ENCODE peak calls at places on chromosome 3, in nine cellular contexts. One of them, this sample, is unnamed.

GRCh38 chr3:183265157-183265642 is 12.1 kb downstream of the B3GNT5 start:
- DNase-seq in tibial nerve: no peak
- DNase-seq in transverse colon: no peak
- DNase-seq in lower leg skin: no peak
- DNase-seq in body of pancreas: peak; percentile 27
- DNase-seq in K562: no peak
- DNase-seq in breast epithelium: no peak
- DNase-seq in ovary: no peak
- DNase-seq in stomach: no peak
- DNase-seq in this sample: no peak

GRCh38 chr3:41346698-41347097 is 147.4 kb downstream of the CTNNB1 start:
- DNase-seq in lower leg skin: no peak
- DNase-seq in stomach: no peak
- DNase-seq in ovary: no peak
- DNase-seq in breast epithelium: no peak
- DNase-seq in body of pancreas: no peak
- DNase-seq in transverse colon: no peak
- DNase-seq in tibial nerve: no peak
- DNase-seq in K562: no peak
- DNase-seq in this sample: no peak

GRCh38 chr3:142507241-142507640 is 59.4 kb upstream of the XRN1 start:
- DNase-seq in transverse colon: no peak
- DNase-seq in breast epithelium: no peak
- DNase-seq in stomach: no peak
- DNase-seq in body of pancreas: no peak
- DNase-seq in lower leg skin: no peak
- DNase-seq in tibial nerve: no peak
- DNase-seq in ovary: no peak
- DNase-seq in K562: no peak
- DNase-seq in this sample: no peak

GRCh38 chr3:55547086-55547666 is 60.1 kb upstream of the WNT5A start:
- DNase-seq in stomach: no peak
- DNase-seq in K562: no peak
- DNase-seq in lower leg skin: no peak
- DNase-seq in tibial nerve: no peak
- DNase-seq in breast epithelium: no peak
- DNase-seq in ovary: no peak
- DNase-seq in body of pancreas: no peak
- DNase-seq in transverse colon: no peak
- DNase-seq in this sample: no peak

GRCh38 chr3:71956716-71957115 is 171.8 kb upstream of the PROK2 start:
- DNase-seq in stomach: no peak
- DNase-seq in tibial nerve: no peak
- DNase-seq in ovary: no peak
- DNase-seq in breast epithelium: no peak
- DNase-seq in lower leg skin: no peak
- DNase-seq in K562: peak; percentile 9
- DNase-seq in transverse colon: no peak
- DNase-seq in body of pancreas: no peak
- DNase-seq in this sample: no peak

GRCh38 chr3:159169828-159170227 is 368.0 kb downstream of the MFSD1 start:
- DNase-seq in ovary: no peak
- DNase-seq in stomach: no peak
- DNase-seq in K562: no peak
- DNase-seq in transverse colon: no peak
- DNase-seq in lower leg skin: no peak
- DNase-seq in breast epithelium: no peak
- DNase-seq in tibial nerve: no peak
- DNase-seq in body of pancreas: no peak
- DNase-seq in this sample: no peak

GRCh38 chr3:126390751-126391150 is 4.0 kb upstream of the CFAP100 start:
- DNase-seq in transverse colon: no peak
- DNase-seq in ovary: no peak
- DNase-seq in stomach: peak; percentile 24
- DNase-seq in tibial nerve: no peak
- DNase-seq in lower leg skin: no peak
- DNase-seq in breast epithelium: no peak
- DNase-seq in body of pancreas: no peak
- DNase-seq in K562: no peak
- DNase-seq in this sample: no peak

GRCh38 chr3:9732080-9732752 is 681 bp downstream of the BRPF1 start:
- DNase-seq in K562: peak; percentile 39
- DNase-seq in stomach: peak; percentile 29
- DNase-seq in tibial nerve: no peak
- DNase-seq in transverse colon: peak; percentile 26
- DNase-seq in breast epithelium: no peak
- DNase-seq in ovary: no peak
- DNase-seq in lower leg skin: no peak
- DNase-seq in body of pancreas: no peak
- DNase-seq in this sample: peak; percentile 72

GRCh38 chr3:126435456-126436315 is 40.0 kb downstream of the ZXDC start:
- DNase-seq in transverse colon: no peak
- DNase-seq in tibial nerve: no peak
- DNase-seq in K562: no peak
- DNase-seq in stomach: peak; percentile 16
- DNase-seq in lower leg skin: no peak
- DNase-seq in body of pancreas: no peak
- DNase-seq in ovary: no peak
- DNase-seq in breast epithelium: peak; percentile 49
- DNase-seq in this sample: no peak

DNA sequence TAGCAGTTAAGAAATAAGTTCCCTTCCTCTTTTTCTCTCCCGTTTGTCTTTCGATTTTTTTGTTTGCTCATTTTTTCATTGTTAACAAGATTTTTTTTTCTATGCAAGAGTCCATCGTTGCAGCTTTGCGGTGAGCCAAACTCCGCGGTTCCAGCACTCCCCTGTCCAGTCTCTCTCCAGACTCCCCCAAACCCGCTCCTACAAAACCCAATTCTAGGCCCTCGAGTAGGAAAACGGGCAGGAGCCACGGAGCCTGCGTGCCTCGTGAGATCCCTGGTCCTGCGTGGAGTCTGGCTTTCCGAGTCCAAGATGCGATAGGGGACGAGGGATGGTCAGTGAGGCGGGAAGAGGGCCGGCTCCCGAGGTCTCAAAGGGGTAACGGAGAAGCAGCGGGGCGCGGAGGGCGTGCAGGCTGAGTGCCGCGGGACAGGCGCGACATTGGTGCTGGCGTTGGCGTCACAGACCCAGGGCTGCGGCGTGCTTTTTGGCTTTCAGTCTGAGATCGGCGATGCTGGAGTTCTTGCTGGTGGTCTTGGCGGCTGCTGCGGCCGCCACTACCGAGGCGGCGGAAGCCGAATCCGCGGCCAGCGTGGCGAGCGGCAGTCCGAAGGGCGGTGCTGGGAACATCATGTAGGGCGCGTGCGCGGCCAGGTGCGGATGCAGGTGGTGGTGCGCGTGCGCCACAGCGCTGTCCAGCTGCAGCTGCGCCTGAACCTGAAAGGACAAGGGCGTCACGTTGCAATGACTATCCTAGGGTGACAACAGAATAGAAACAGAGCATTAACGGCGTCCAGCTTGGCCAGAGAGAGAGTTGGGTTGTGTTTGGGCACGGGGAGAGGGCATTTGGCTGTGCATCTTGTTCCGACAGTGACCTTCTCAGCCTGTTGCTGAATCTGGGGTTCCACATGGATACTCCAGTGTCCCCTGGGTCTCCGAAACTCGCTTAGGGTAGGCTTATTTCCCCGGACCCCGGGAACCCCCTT is 8.4 kb downstream of the SHOX2 start:
- DNase-seq in ovary: no peak
- DNase-seq in breast epithelium: peak; percentile 68
- DNase-seq in transverse colon: peak; percentile 86
- DNase-seq in lower leg skin: no peak
- DNase-seq in K562: no peak
- DNase-seq in stomach: peak; percentile 83
- DNase-seq in body of pancreas: peak; percentile 89
- DNase-seq in tibial nerve: no peak
- DNase-seq in this sample: peak; percentile 85
- TF ChIP-seq POLR2A in ovary: no peak
- TF ChIP-seq POLR2A in breast epithelium: no peak
- TF ChIP-seq POLR2A in transverse colon: no peak
- TF ChIP-seq POLR2A in lower leg skin: no peak
- TF ChIP-seq POLR2A in K562: no peak
- TF ChIP-seq POLR2A in stomach: no peak
- TF ChIP-seq POLR2A in body of pancreas: peak; percentile 14
- TF ChIP-seq POLR2A in tibial nerve: no peak
- TF ChIP-seq POLR2A in this sample: no peak

GRCh38 chr3:65400893-65401292 is 637.8 kb downstream of the MAGI1 start:
- DNase-seq in body of pancreas: no peak
- DNase-seq in stomach: no peak
- DNase-seq in lower leg skin: no peak
- DNase-seq in breast epithelium: no peak
- DNase-seq in tibial nerve: no peak
- DNase-seq in ovary: no peak
- DNase-seq in transverse colon: no peak
- DNase-seq in K562: no peak
- DNase-seq in this sample: no peak

GRCh38 chr3:65401359-65401810 is 637.3 kb downstream of the MAGI1 start:
- DNase-seq in breast epithelium: no peak
- DNase-seq in tibial nerve: no peak
- DNase-seq in ovary: no peak
- DNase-seq in lower leg skin: no peak
- DNase-seq in K562: no peak
- DNase-seq in body of pancreas: no peak
- DNase-seq in transverse colon: no peak
- DNase-seq in stomach: no peak
- DNase-seq in this sample: no peak

GRCh38 chr3:65402597-65402996 is 636.1 kb downstream of the MAGI1 start:
- DNase-seq in transverse colon: peak; percentile 30
- DNase-seq in tibial nerve: no peak
- DNase-seq in stomach: no peak
- DNase-seq in breast epithelium: no peak
- DNase-seq in lower leg skin: no peak
- DNase-seq in ovary: no peak
- DNase-seq in K562: no peak
- DNase-seq in body of pancreas: peak; percentile 34
- DNase-seq in this sample: no peak

GRCh38 chr3:65398953-65399352 is 639.8 kb downstream of the MAGI1 start:
- DNase-seq in ovary: no peak
- DNase-seq in K562: no peak
- DNase-seq in body of pancreas: no peak
- DNase-seq in breast epithelium: no peak
- DNase-seq in transverse colon: no peak
- DNase-seq in stomach: no peak
- DNase-seq in lower leg skin: no peak
- DNase-seq in tibial nerve: no peak
- DNase-seq in this sample: no peak
- TF ChIP-seq POLR2A in ovary: no peak
- TF ChIP-seq POLR2A in K562: no peak
- TF ChIP-seq POLR2A in body of pancreas: no peak
- TF ChIP-seq POLR2A in breast epithelium: no peak
- TF ChIP-seq POLR2A in transverse colon: no peak
- TF ChIP-seq POLR2A in stomach: no peak
- TF ChIP-seq POLR2A in lower leg skin: no peak
- TF ChIP-seq POLR2A in tibial nerve: no peak
- TF ChIP-seq POLR2A in this sample: no peak

DNA sequence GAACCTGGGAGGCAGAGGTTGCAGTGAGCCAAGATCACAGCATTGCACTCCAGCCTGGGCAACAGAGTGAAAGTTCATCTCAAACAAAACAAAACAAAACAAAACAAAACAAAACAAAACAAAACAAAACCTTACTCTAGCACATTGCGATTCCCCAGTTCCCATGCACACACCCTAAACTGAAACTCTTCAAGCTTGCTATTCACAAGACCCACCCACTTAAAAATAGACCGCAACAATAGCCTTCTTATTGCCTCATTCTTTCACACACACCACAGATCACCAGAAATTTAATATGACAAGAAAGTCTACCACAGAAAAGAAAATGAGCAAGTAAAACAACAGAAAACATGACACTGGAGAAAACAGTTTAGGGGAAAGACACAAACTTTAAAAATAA is 598.4 kb downstream of the FHIT start:
- DNase-seq in tibial nerve: no peak
- DNase-seq in ovary: no peak
- DNase-seq in lower leg skin: no peak
- DNase-seq in stomach: no peak
- DNase-seq in breast epithelium: no peak
- DNase-seq in K562: no peak
- DNase-seq in body of pancreas: no peak
- DNase-seq in transverse colon: no peak
- DNase-seq in this sample: no peak
- TF ChIP-seq POLR2A in tibial nerve: no peak
- TF ChIP-seq POLR2A in ovary: no peak
- TF ChIP-seq POLR2A in lower leg skin: no peak
- TF ChIP-seq POLR2A in stomach: no peak
- TF ChIP-seq POLR2A in breast epithelium: no peak
- TF ChIP-seq POLR2A in K562: no peak
- TF ChIP-seq POLR2A in body of pancreas: no peak
- TF ChIP-seq POLR2A in transverse colon: no peak
- TF ChIP-seq POLR2A in this sample: no peak

GRCh38 chr3:64685800-64686445 is 1.9 kb downstream of the ADAMTS9 start:
- DNase-seq in tibial nerve: peak; percentile 89
- DNase-seq in breast epithelium: peak; percentile 78
- DNase-seq in body of pancreas: peak; percentile 81
- DNase-seq in K562: peak; percentile 42
- DNase-seq in ovary: peak; percentile 97
- DNase-seq in stomach: peak; percentile 84
- DNase-seq in transverse colon: peak; percentile 89
- DNase-seq in lower leg skin: peak; percentile 88
- DNase-seq in this sample: peak; percentile 57
- TF ChIP-seq POLR2A in tibial nerve: peak; percentile 86
- TF ChIP-seq POLR2A in breast epithelium: peak; percentile 49
- TF ChIP-seq POLR2A in body of pancreas: peak; percentile 77
- TF ChIP-seq POLR2A in K562: no peak
- TF ChIP-seq POLR2A in ovary: peak; percentile 88
- TF ChIP-seq POLR2A in stomach: no peak
- TF ChIP-seq POLR2A in transverse colon: peak; percentile 78
- TF ChIP-seq POLR2A in lower leg skin: no peak
- TF ChIP-seq POLR2A in this sample: no peak

DNA sequence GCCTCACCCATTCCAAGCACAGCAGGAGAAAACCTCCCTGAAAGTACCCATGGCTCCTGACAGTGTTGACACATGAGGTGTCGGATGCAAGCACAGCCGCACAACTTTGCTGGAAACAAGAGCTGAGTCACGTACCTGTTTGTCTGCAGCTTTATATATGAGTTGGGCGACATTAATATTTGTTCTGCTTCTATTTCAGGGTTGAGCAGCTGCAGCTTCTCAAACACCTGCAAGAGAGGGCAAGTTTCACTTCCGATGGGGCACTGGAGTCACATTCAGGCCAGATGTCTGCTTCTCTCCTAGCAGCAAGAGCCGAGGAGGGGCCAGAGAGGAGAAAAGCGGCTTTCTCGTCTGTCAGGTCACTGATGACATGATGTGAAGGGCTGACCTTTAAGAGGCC is 88.0 kb downstream of the NUP210 start:
- DNase-seq in ovary: no peak
- DNase-seq in breast epithelium: no peak
- DNase-seq in tibial nerve: no peak
- DNase-seq in lower leg skin: no peak
- DNase-seq in body of pancreas: peak; percentile 88
- DNase-seq in K562: no peak
- DNase-seq in transverse colon: peak; percentile 63
- DNase-seq in stomach: peak; percentile 37
- DNase-seq in this sample: no peak
- TF ChIP-seq POLR2A in ovary: no peak
- TF ChIP-seq POLR2A in breast epithelium: no peak
- TF ChIP-seq POLR2A in tibial nerve: no peak
- TF ChIP-seq POLR2A in lower leg skin: no peak
- TF ChIP-seq POLR2A in body of pancreas: no peak
- TF ChIP-seq POLR2A in K562: no peak
- TF ChIP-seq POLR2A in transverse colon: no peak
- TF ChIP-seq POLR2A in stomach: no peak
- TF ChIP-seq POLR2A in this sample: no peak

GRCh38 chr3:58577269-58577821 is at the start of gene FAM107A:
- DNase-seq in lower leg skin: peak; percentile 57
- DNase-seq in transverse colon: peak; percentile 39
- DNase-seq in body of pancreas: peak; percentile 60
- DNase-seq in breast epithelium: no peak
- DNase-seq in ovary: no peak
- DNase-seq in stomach: peak; percentile 44
- DNase-seq in tibial nerve: peak; percentile 58
- DNase-seq in K562: no peak
- DNase-seq in this sample: no peak
- TF ChIP-seq POLR2A in lower leg skin: no peak
- TF ChIP-seq POLR2A in transverse colon: peak; percentile 60
- TF ChIP-seq POLR2A in body of pancreas: peak; percentile 58
- TF ChIP-seq POLR2A in breast epithelium: no peak
- TF ChIP-seq POLR2A in ovary: no peak
- TF ChIP-seq POLR2A in stomach: no peak
- TF ChIP-seq POLR2A in tibial nerve: peak; percentile 56
- TF ChIP-seq POLR2A in K562: no peak
- TF ChIP-seq POLR2A in this sample: no peak

This sample was measured in erythroblast.